ENCODE peak calls at places on chromosomes 1 and 21, in ten cellular contexts. U is foreskin keratinocyte; N is stimulated activated naive CD8-positive, alpha-beta T cell treated with anti-CD3 and anti-CD28 coated beads, Interleukin-15, Interleukin-2, amounts not matched to agents 100 U/mL and 50 U/mL, for 24 hours; C is GM12878; R is T-cell; K is left cardiac atrium; A is Panc1; Q is RWPE2; X is PC-3; Y is activated B cell treated with CpG ODN at 0.5 μM for 24 hours. M is an unnamed sample.

GRCh38 chr1:2534775-2535387 is 4.8 kb upstream of the HES5 start:
- ATAC-seq in U (peak), N (no peak), C (no peak), R (no peak), K (peak), A (peak), Q (peak), X (peak), Y (no peak), M (no peak)

GRCh38 chr1:17347769-17348592 is 24.0 kb upstream of the PADI6 start:
- ATAC-seq in U (peak), N (no peak), C (no peak), R (no peak), K (no peak), A (peak), Q (peak), X (peak), Y (no peak), M (no peak)

GRCh38 chr1:234845836-234846235 is 235.9 kb upstream of the IRF2BP2 start:
- ATAC-seq in U (no peak), N (no peak), C (no peak), R (no peak), K (no peak), A (no peak), Q (no peak), X (no peak), Y (no peak), M (no peak)

GRCh38 chr21:41289431-41289830 is 27.2 kb upstream of the FAM3B start:
- ATAC-seq in U (peak), N (no peak), C (no peak), R (no peak), K (no peak), A (peak), Q (no peak), X (no peak), Y (no peak), M (no peak)

GRCh38 chr1:227317541-227318002 is 720 bp downstream of the CDC42BPA start:
- ATAC-seq in U (peak), N (no peak), C (no peak), R (peak), K (peak), A (peak), Q (no peak), X (peak), Y (no peak), M (no peak)

GRCh38 chr1:68725353-68725752 is 228.5 kb upstream of the DEPDC1 start:
- ATAC-seq in U (peak), N (no peak), C (no peak), R (no peak), K (peak), A (no peak), Q (peak), X (no peak), Y (no peak), M (no peak)

GRCh38 chr1:8477983-8478362 is 160.1 kb downstream of the SLC45A1 start:
- ATAC-seq in U (no peak), N (no peak), C (no peak), R (no peak), K (no peak), A (no peak), Q (no peak), X (no peak), Y (no peak), M (no peak)

GRCh38 chr1:207831517-207832327 is 79.2 kb downstream of the CD34 start:
- ATAC-seq in U (peak), N (peak), C (peak), R (peak), K (no peak), A (no peak), Q (no peak), X (no peak), Y (peak), M (peak)

GRCh38 chr1:228434674-228435073 is 18.0 kb upstream of the TRIM17 start:
- ATAC-seq in U (no peak), N (no peak), C (no peak), R (no peak), K (no peak), A (no peak), Q (no peak), X (no peak), Y (no peak), M (no peak)

GRCh38 chr1:183239793-183240625 is 53.9 kb downstream of the LAMC2 start:
- ATAC-seq in U (no peak), N (no peak), C (no peak), R (no peak), K (peak), A (no peak), Q (no peak), X (no peak), Y (no peak), M (no peak)

GRCh38 chr1:25204797-25205441 is 27.4 kb downstream of the SYF2 start:
- ATAC-seq in U (no peak), N (no peak), C (peak), R (peak), K (peak), A (no peak), Q (peak), X (no peak), Y (peak), M (no peak)

GRCh38 chr1:110982320-110982719 is 18.6 kb upstream of the LRIF1 start:
- ATAC-seq in U (no peak), N (no peak), C (no peak), R (peak), K (no peak), A (no peak), Q (no peak), X (no peak), Y (no peak), M (no peak)

GRCh38 chr1:176566004-176566975 is 103.3 kb downstream of the PAPPA2 start:
- ATAC-seq in U (no peak), N (no peak), C (no peak), R (no peak), K (peak), A (no peak), Q (no peak), X (no peak), Y (no peak), M (no peak)

GRCh38 chr1:92367496-92367895 is 68.6 kb downstream of the RPAP2 start:
- ATAC-seq in U (no peak), N (peak), C (peak), R (peak), K (no peak), A (no peak), Q (no peak), X (no peak), Y (no peak), M (no peak)

GRCh38 chr1:67722292-67722944 is 37.4 kb downstream of the GADD45A start:
- ATAC-seq in U (no peak), N (no peak), C (peak), R (no peak), K (no peak), A (no peak), Q (no peak), X (no peak), Y (no peak), M (no peak)

GRCh38 chr1:176073524-176074157 is 133.4 kb downstream of the COP1 start:
- ATAC-seq in U (peak), N (peak), C (peak), R (peak), K (peak), A (peak), Q (peak), X (peak), Y (no peak), M (no peak)

GRCh38 chr1:19066874-19067186 is 110.4 kb upstream of the IFFO2 start:
- ATAC-seq in U (no peak), N (no peak), C (no peak), R (no peak), K (no peak), A (peak), Q (no peak), X (peak), Y (no peak), M (no peak)

GRCh38 chr1:212542761-212543187 is 65.8 kb upstream of the ATF3 start:
- ATAC-seq in U (no peak), N (no peak), C (peak), R (no peak), K (peak), A (no peak), Q (no peak), X (no peak), Y (peak), M (peak)

GRCh38 chr1:153393926-153394325 is 3.1 kb upstream of the S100A8 start:
- ATAC-seq in U (no peak), N (no peak), C (no peak), R (no peak), K (no peak), A (no peak), Q (no peak), X (no peak), Y (no peak), M (no peak)

GRCh38 chr1:157403608-157404007 is 148.7 kb downstream of the FCRL5 start:
- ATAC-seq in U (no peak), N (no peak), C (peak), R (no peak), K (no peak), A (no peak), Q (no peak), X (no peak), Y (peak), M (peak)

GRCh38 chr1:69029649-69030048 is 532.8 kb upstream of the DEPDC1 start:
- ATAC-seq in U (peak), N (no peak), C (no peak), R (no peak), K (no peak), A (no peak), Q (no peak), X (no peak), Y (no peak), M (no peak)

GRCh38 chr1:33363470-33363861 is 42.6 kb upstream of the A3GALT2 start:
- ATAC-seq in U (no peak), N (no peak), C (no peak), R (no peak), K (no peak), A (no peak), Q (no peak), X (no peak), Y (no peak), M (no peak)

GRCh38 chr1:147641695-147642592 is 28.4 kb downstream of the ACP6 start:
- ATAC-seq in U (peak), N (no peak), C (peak), R (no peak), K (peak), A (peak), Q (no peak), X (peak), Y (peak), M (no peak)

GRCh38 chr1:20223106-20223505 is 36.8 kb upstream of the PLA2G2C start:
- ATAC-seq in U (no peak), N (no peak), C (no peak), R (no peak), K (no peak), A (no peak), Q (no peak), X (no peak), Y (no peak), M (peak)

GRCh38 chr1:23930861-23931471 is 17.8 kb upstream of the CNR2 start:
- ATAC-seq in U (no peak), N (no peak), C (peak), R (no peak), K (peak), A (no peak), Q (peak), X (no peak), Y (peak), M (peak)

GRCh38 chr1:154166207-154166606 is 11.3 kb upstream of the NUP210L start:
- ATAC-seq in U (no peak), N (no peak), C (no peak), R (no peak), K (no peak), A (no peak), Q (no peak), X (no peak), Y (no peak), M (no peak)

GRCh38 chr21:29235714-29236197 is 63.0 kb upstream of the BACH1 start:
- ATAC-seq in U (no peak), N (peak), C (peak), R (no peak), K (no peak), A (no peak), Q (no peak), X (no peak), Y (no peak), M (peak)

GRCh38 chr1:27648602-27649305 is 13.8 kb upstream of the FGR start:
- ATAC-seq in U (no peak), N (no peak), C (no peak), R (no peak), K (peak), A (no peak), Q (no peak), X (no peak), Y (no peak), M (no peak)

GRCh38 chr1:226034482-226034881 is 28.0 kb upstream of the H3-3A start:
- ATAC-seq in U (peak), N (no peak), C (no peak), R (no peak), K (peak), A (no peak), Q (no peak), X (peak), Y (peak), M (no peak)

GRCh38 chr1:16372535-16373340 is 5.7 kb downstream of the SZRD1 start:
- ATAC-seq in U (no peak), N (no peak), C (no peak), R (no peak), K (no peak), A (no peak), Q (no peak), X (no peak), Y (no peak), M (no peak)

GRCh38 chr1:109659145-109659544 is 3.2 kb downstream of the GSTM4 start:
- ATAC-seq in U (no peak), N (no peak), C (no peak), R (no peak), K (no peak), A (no peak), Q (no peak), X (no peak), Y (no peak), M (no peak)

GRCh38 chr1:74407902-74408301 is 104.5 kb downstream of the LRRC53 start:
- ATAC-seq in U (no peak), N (no peak), C (no peak), R (no peak), K (no peak), A (no peak), Q (no peak), X (no peak), Y (no peak), M (no peak)

GRCh38 chr21:31514598-31514997 is 144.9 kb upstream of the SOD1 start:
- ATAC-seq in U (peak), N (no peak), C (no peak), R (no peak), K (no peak), A (peak), Q (peak), X (no peak), Y (no peak), M (no peak)

GRCh38 chr1:94514095-94514727 is 27.3 kb downstream of the F3 start:
- ATAC-seq in U (no peak), N (no peak), C (peak), R (no peak), K (peak), A (peak), Q (peak), X (peak), Y (no peak), M (no peak)

M was measured in stimulated activated memory B cell treated with anti-CD40 and anti-IgM and Interleukin-4, amounts not matched to agents 10 μg/mL and 1 μg/mL and 100 μg/mL, for 72 hours.